ENCODE peak calls at places on chromosomes 11 and 22, in five cellular contexts. C, T, N, M and R are unnamed samples. For H3K27me3, the result is how much of the 10 kb centered on the place peaks cover.

GRCh38 chr22:48781391-48781790 is 1046.3 kb downstream of the BRD1 start:
- DNase-seq in C (no peak), T (no peak), N (no peak), M (peak), R (no peak)

GRCh38 chr11:133082453-133082781 is 449.9 kb downstream of the OPCML start:
- DNase-seq in C (no peak), T (no peak), N (peak), M (peak), R (no peak)

GRCh38 chr11:111759375-111759774 is 6.8 kb downstream of the PPP2R1B start:
- DNase-seq in C (no peak), T (no peak), N (no peak), M (no peak), R (no peak)

GRCh38 chr11:60747359-60747873 is 9.3 kb upstream of the MS4A15 start:
- DNase-seq in C (no peak), T (no peak), N (no peak), M (no peak), R (no peak)

GRCh38 chr11:13008625-13009475 is at the start of gene RASSF10:
- DNase-seq in C (peak), T (peak), N (peak), M (peak), R (no peak)

GRCh38 chr22:30474683-30475424 is 3.0 kb upstream of the SEC14L3 start:
- DNase-seq in C (no peak), T (no peak), N (no peak), M (no peak), R (no peak)

GRCh38 chr11:79209540-79210266 is 231.1 kb downstream of the TENM4 start:
- DNase-seq in C (no peak), T (no peak), N (no peak), M (no peak), R (no peak)

GRCh38 chr22:22593964-22594656 is 35.0 kb upstream of the PRAME start:
- DNase-seq in C (peak), T (peak), N (peak), M (no peak), R (peak)

GRCh38 chr11:72617080-72617744 is 57.0 kb downstream of the PDE2A start:
- DNase-seq in C (peak), T (peak), N (peak), M (peak), R (no peak)

GRCh38 chr11:18144243-18144642 is 11.9 kb downstream of the MRGPRX3 start:
- DNase-seq in C (no peak), T (peak), N (no peak), M (no peak), R (no peak)

GRCh38 chr11:86476109-86476861 is 101.6 kb downstream of the CCDC81 start:
- DNase-seq in C (peak), T (no peak), N (peak), M (no peak), R (no peak)

GRCh38 chr11:130581631-130582030 is 133.2 kb downstream of the ADAMTS15 start:
- DNase-seq in C (no peak), T (peak), N (no peak), M (no peak), R (no peak)

GRCh38 chr11:35962373-35963138 is 18.7 kb downstream of the LDLRAD3 start:
- DNase-seq in C (no peak), T (no peak), N (no peak), M (no peak), R (no peak)

GRCh38 chr11:28448186-28448585 is 340.0 kb downstream of the METTL15 start:
- DNase-seq in C (no peak), T (peak), N (no peak), M (no peak), R (no peak)

GRCh38 chr11:44680982-44681597 is 45.7 kb upstream of the TSPAN18 start:
- DNase-seq in C (no peak), T (peak), N (peak), M (no peak), R (peak)

GRCh38 chr11:126109941-126110731 is 47.5 kb upstream of the CDON start:
- DNase-seq in C (no peak), T (peak), N (no peak), M (no peak), R (no peak)

GRCh38 chr22:43159484-43160178 is 8.3 kb downstream of the TSPO start:
- DNase-seq in C (no peak), T (no peak), N (no peak), M (no peak), R (no peak)
- TF ChIP-seq CTCF in C (no peak), T (no peak), N (no peak), M (no peak), R (no peak)

DNA sequence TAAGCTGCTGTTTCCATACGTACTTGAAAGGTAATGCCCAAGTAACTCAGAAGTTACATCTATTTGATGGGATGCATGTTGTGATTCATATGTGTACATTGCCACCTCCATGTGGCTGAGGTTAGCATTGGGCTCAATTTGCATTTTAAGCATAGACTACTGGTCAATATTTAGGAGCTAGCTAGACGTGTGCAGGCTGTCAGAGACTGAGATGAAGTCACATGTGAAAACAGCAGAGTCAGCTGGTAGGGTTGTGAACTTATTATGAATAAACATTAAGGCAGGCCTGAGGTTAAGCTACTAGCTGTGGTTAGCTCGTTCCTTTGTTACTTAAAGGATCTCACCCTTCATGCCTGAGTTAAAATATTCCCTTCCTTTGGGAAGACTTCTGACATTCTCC is 114.5 kb upstream of the MTNR1B start:
- DNase-seq in C (no peak), T (peak), N (no peak), M (no peak), R (no peak)
- H3K27me3 ChIP-seq in C (under half), T (under half), N (under half), M (under half), R (under half)

GRCh38 chr11:116207781-116208180 is 565.0 kb downstream of the BUD13 start:
- DNase-seq in C (no peak), T (no peak), N (no peak), M (no peak), R (no peak)

GRCh38 chr11:116207349-116207748 is 565.4 kb downstream of the BUD13 start:
- DNase-seq in C (no peak), T (no peak), N (peak), M (no peak), R (no peak)

GRCh38 chr11:116215471-116216113 is 557.2 kb downstream of the BUD13 start:
- DNase-seq in C (no peak), T (no peak), N (no peak), M (no peak), R (no peak)

GRCh38 chr11:116211166-116211565 is 561.6 kb downstream of the BUD13 start:
- DNase-seq in C (no peak), T (no peak), N (no peak), M (no peak), R (no peak)

GRCh38 chr11:116210663-116211062 is 562.1 kb downstream of the BUD13 start:
- DNase-seq in C (no peak), T (no peak), N (no peak), M (no peak), R (no peak)
- TF ChIP-seq CTCF in C (no peak), T (no peak), N (no peak), M (no peak), R (no peak)

DNA sequence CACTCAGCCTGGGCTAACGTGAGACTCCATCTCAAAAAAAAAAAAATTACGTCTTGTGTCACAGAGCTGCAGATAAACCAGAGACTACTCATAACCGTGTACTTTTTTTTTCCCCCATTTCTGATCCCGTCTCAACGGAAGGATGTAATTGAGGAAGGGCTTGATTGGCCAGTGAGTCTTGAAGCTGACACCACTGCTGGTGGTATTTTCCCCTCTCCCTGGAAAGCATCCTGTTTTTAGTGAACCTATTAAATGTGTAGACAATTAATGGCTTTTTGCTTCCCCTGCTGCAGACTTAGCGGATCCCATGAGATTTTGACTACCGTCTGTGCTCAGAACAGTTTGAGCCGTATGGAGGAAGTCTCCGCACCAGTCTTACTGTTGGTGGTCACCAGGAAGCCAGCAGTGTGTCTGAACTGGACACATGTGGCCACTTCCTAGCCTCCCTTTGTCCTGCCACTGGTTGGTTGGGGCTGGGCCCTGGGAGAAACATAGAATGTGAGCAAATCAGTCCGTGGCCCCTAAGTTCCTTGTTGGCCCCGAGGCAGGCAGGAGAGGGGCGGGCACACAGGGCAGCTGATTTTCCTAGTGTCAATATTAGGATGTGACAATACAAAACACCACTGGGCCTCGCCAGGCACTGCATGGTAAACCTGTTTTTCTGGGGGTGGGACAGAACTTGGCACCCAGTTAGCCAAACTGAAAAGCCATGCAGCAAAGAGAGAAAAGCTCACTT is 3.1 kb downstream of the BIK start:
- DNase-seq in C (no peak), T (no peak), N (no peak), M (no peak), R (no peak)
- H3K27me3 ChIP-seq in C (under half), T (under half), N (under half), M (half or more), R (under half)

DNA sequence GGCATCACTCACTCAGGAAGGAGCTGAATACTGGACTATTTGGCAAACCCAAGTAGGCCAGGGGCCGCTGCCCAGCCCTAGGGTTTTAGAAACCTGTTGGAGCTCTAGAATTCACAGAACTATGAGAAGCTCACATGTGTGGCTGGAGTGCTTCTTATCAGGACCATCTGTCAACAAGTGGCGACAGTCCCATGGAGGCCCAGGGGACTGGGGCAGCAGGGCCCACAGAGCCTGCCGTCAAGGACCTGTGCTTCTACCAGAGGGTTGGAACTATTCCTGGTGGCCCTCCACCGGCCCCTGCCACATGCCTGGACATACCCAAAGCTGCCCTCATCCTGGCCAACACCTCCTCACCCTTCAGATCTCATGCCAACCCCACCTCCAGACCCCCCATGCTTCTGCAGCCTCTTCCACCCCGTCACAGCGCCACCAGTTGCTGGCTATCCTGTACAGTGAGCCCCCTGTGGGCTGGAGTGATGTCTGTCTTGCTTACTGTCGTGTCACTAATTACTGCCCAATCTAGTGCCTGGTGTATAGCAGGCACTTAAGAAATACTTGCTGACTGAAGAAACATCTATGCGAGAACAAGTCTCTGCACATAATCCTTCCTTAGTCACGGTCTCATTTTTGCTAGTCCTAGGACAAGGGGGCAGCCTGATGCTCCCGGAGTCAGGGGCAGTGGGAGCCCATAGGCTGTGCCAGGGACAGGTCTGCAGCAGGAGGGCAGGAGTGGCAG is 27.2 kb upstream of the RASL10A start:
- DNase-seq in C (no peak), T (peak), N (no peak), M (no peak), R (no peak)
- TF ChIP-seq CTCF in C (no peak), T (no peak), N (no peak), M (no peak), R (no peak)

DNA sequence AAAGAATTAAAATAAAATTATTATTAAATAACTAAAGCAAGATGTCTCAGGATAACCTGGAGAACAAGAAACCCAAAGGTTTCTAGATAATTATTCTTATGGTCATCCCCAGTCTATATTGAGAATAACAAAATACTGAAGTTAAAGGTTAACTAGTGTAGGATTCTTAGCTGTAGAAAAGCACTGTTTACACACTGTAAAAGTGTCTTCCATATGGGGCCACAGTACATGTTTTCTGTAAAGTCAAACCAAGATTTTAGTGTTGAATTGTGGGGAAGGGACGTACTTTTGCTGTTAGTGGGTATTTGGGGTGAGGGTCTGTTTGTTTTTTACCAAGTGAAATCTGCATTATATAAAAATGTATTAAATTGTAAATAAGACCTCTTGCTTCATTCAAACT is 47.5 kb upstream of the SOX6 start:
- DNase-seq in C (no peak), T (no peak), N (no peak), M (no peak), R (no peak)
- H3K27me3 ChIP-seq in C (under half), T (under half), N (under half), M (under half), R (under half)

DNA sequence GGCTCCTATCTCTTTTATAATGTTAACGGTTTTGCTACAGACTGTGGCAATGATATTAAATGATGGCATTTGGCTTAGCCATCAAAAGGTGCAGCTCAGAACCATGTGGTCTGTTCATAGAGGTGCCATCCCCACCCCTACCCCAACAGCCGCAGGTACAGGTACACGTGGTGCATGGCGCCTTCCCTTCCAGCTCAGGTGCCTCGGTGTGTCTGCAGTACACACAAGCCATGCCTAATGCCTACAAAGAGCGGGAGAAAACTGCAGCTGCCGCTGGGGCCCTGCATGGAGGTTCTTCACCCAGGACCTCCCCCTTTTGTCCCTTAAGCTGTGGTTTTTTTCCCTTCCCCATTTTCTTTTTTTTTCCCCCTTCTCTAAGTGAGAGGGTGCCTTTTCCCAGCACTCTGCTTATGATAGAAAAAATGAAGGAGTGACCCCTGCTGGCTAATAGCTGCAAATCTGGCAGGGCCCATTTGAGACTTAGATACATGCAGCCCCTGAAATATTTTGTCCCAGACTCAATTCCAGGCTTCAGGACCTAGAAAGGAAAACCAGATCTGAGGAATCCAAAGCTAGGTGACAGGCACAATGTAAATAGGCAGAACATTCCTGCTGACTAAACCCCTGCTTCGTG is 6.5 kb downstream of the OR52M1 start:
- DNase-seq in C (no peak), T (no peak), N (no peak), M (no peak), R (no peak)
- TF ChIP-seq CTCF in C (no peak), T (peak), N (peak), M (no peak), R (no peak)

GRCh38 chr11:32435152-32435480 is 223 bp downstream of the WT1 start:
- DNase-seq in C (no peak), T (no peak), N (no peak), M (no peak), R (no peak)
- H3K27me3 ChIP-seq in C (under half), T (half or more), N (half or more), M (half or more), R (half or more)

GRCh38 chr22:50061141-50061823 is 3.2 kb upstream of the TTLL8 start:
- DNase-seq in C (no peak), T (no peak), N (no peak), M (no peak), R (no peak)

GRCh38 chr22:50061824-50062355 is 3.8 kb upstream of the TTLL8 start:
- DNase-seq in C (no peak), T (no peak), N (no peak), M (no peak), R (no peak)

GRCh38 chr22:50059185-50059880 is 1.2 kb upstream of the TTLL8 start:
- DNase-seq in C (no peak), T (no peak), N (peak), M (no peak), R (no peak)

GRCh38 chr22:50059881-50060262 is 1.8 kb upstream of the TTLL8 start:
- DNase-seq in C (no peak), T (no peak), N (no peak), M (no peak), R (no peak)

GRCh38 chr22:50060441-50061140 is 2.5 kb upstream of the TTLL8 start:
- DNase-seq in C (no peak), T (no peak), N (no peak), M (no peak), R (no peak)
- TF ChIP-seq CTCF in C (no peak), T (no peak), N (no peak), M (no peak), R (no peak)

DNA sequence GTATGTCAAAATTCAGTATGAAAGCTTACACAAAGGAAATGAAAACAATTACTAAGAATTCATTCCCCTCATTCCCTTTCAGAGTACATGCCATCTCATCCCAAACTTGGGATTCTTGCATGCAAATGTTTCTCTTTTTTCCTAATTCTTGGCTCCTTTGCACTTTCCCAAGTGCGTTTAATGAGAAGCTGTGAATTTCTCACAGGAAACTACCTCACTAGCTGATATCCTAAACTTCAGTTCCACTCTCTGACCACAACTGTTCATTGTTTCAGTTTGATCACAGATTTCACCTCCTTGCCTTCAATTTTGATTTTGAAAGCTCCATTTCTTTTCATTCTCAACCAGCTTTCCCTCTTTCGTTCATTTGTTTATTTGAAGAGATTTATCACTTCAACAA is 5.9 kb upstream of the ARL14EP start:
- DNase-seq in C (no peak), T (no peak), N (no peak), M (no peak), R (no peak)
- H3K27me3 ChIP-seq in C (under half), T (under half), N (under half), M (under half), R (under half)